ENCODE peak calls at places on chromosome 14, in ten cellular contexts. P, I, D, C, N, U, X, K, T and M are unnamed samples.

GRCh38 chr14:80699861-80700260 is 241.7 kb downstream of the CEP128 start:
- DNase-seq in U (no peak), C (no peak), I (no peak), D (no peak), P (no peak), K (no peak), T (no peak), N (no peak), X (no peak), M (no peak)

GRCh38 chr14:51677276-51677675 is 25.6 kb downstream of the FRMD6 start:
- DNase-seq in X (no peak), U (no peak), T (no peak), K (no peak), I (no peak), N (no peak), D (no peak), C (peak; percentile 43), P (no peak), M (no peak)

GRCh38 chr14:61838661-61839060 is 76.4 kb downstream of the SNAPC1 start:
- DNase-seq in I (no peak), P (no peak), N (no peak), C (no peak), D (no peak), U (no peak), T (no peak), K (no peak), X (no peak), M (no peak)

GRCh38 chr14:30681752-30682355 is 59.7 kb downstream of the SCFD1 start:
- DNase-seq in T (peak; percentile 18), X (peak; percentile 9), C (no peak), D (no peak), P (no peak), K (no peak), N (no peak), I (no peak), U (no peak), M (no peak)

GRCh38 chr14:89507926-89508460 is 91.0 kb upstream of the FOXN3 start:
- DNase-seq in K (no peak), P (no peak), T (no peak), N (no peak), D (no peak), C (no peak), I (no peak), U (peak; percentile 50), X (no peak), M (no peak)

GRCh38 chr14:88468396-88468795 is 82.9 kb downstream of the SPATA7 start:
- DNase-seq in K (no peak), N (no peak), U (peak; percentile 91), I (no peak), D (no peak), P (no peak), X (no peak), C (no peak), T (no peak), M (peak; percentile 51)

GRCh38 chr14:95953111-95953724 is 76.6 kb downstream of the TUNAR start:
- DNase-seq in K (no peak), N (no peak), T (no peak), C (no peak), I (no peak), D (no peak), X (no peak), U (no peak), P (no peak), M (peak; percentile 8)

GRCh38 chr14:22656945-22657711 is 13.0 kb upstream of the OR6J1 start:
- DNase-seq in X (no peak), N (no peak), U (no peak), P (no peak), D (no peak), T (no peak), I (no peak), C (no peak), K (no peak), M (no peak)

GRCh38 chr14:44149597-44149996 is 357.5 kb downstream of the FSCB start:
- DNase-seq in D (no peak), C (no peak), N (no peak), X (peak; percentile 44), T (peak; percentile 52), P (no peak), K (no peak), I (no peak), U (no peak), M (no peak)